ENCODE peak calls at places on chromosomes 12 and 14, in five cellular contexts. Q is fibroblast of pulmonary artery, K is astrocyte of the spinal cord, O is heart left ventricle, Z is body of pancreas. W is an unnamed sample.

GRCh38 chr14:89123215-89123614 is 293.8 kb downstream of the FOXN3 start:
- DNase-seq in Q (no peak), K (no peak), Z (no peak), O (no peak), W (no peak)

GRCh38 chr14:50139192-50139591 is 22.8 kb upstream of the VCPKMT start:
- DNase-seq in K (peak), O (no peak), Q (peak), Z (no peak), W (no peak)

GRCh38 chr14:81625343-81625742 is 91.7 kb upstream of the SEL1L start:
- DNase-seq in Z (no peak), O (no peak), Q (peak), K (no peak), W (peak)

GRCh38 chr12:94750891-94751290 is 100.5 kb upstream of the TMCC3 start:
- DNase-seq in Q (no peak), Z (no peak), K (no peak), O (no peak), W (no peak)

GRCh38 chr12:52828156-52829090 is 5.7 kb downstream of the KRT79 start:
- DNase-seq in K (no peak), Q (peak), Z (no peak), O (no peak), W (no peak)

GRCh38 chr14:93033983-93034670 is 81.6 kb downstream of the ITPK1 start:
- DNase-seq in Z (no peak), O (no peak), K (no peak), Q (no peak), W (no peak)

GRCh38 chr14:32509632-32510187 is 180.6 kb downstream of the AKAP6 start:
- DNase-seq in Q (peak), Z (peak), O (no peak), K (peak), W (peak)

GRCh38 chr12:55789893-55790292 is 27.6 kb downstream of the SARNP start:
- DNase-seq in O (no peak), K (no peak), Q (no peak), Z (no peak), W (no peak)

GRCh38 chr14:31930493-31931225 is 146.4 kb upstream of the ARHGAP5 start:
- DNase-seq in Z (no peak), O (no peak), K (peak), Q (peak), W (no peak)

GRCh38 chr12:69516950-69517349 is 46.8 kb downstream of the FRS2 start:
- DNase-seq in K (no peak), Q (no peak), Z (no peak), O (no peak), W (no peak)

GRCh38 chr12:93786669-93787397 is 109.7 kb downstream of the CRADD start:
- DNase-seq in Q (no peak), Z (no peak), K (peak), O (no peak), W (no peak)

GRCh38 chr14:30389134-30389900 is 169.6 kb upstream of the G2E3 start:
- DNase-seq in Z (peak), K (peak), Q (no peak), O (no peak), W (no peak)

GRCh38 chr12:40226652-40227051 is 1.9 kb downstream of the LRRK2 start:
- DNase-seq in Q (peak), K (peak), Z (peak), O (no peak), W (no peak)

GRCh38 chr12:113152835-113153814 is 3.6 kb downstream of the CFAP73 start:
- DNase-seq in Q (peak), K (peak), Z (peak), O (peak), W (peak)

GRCh38 chr12:108633081-108633533 is 587 bp downstream of the SELPLG start:
- DNase-seq in Q (no peak), Z (no peak), O (no peak), K (no peak), W (no peak)

GRCh38 chr14:95008445-95009217 is 148.7 kb downstream of the DICER1 start:
- DNase-seq in O (no peak), Q (no peak), Z (no peak), K (no peak), W (no peak)

GRCh38 chr14:36227802-36228201 is 51.3 kb upstream of the PTCSC3 start:
- DNase-seq in Q (no peak), O (no peak), K (peak), Z (no peak), W (no peak)

GRCh38 chr12:56629459-56630179 is 507 bp downstream of the BAZ2A start:
- DNase-seq in K (peak), O (no peak), Q (no peak), Z (peak), W (no peak)

GRCh38 chr14:104385189-104386135 is 194.1 kb upstream of the C14orf180 start:
- DNase-seq in Q (no peak), O (peak), K (no peak), Z (no peak), W (no peak)

GRCh38 chr12:78181544-78182162 is 351.0 kb downstream of the NAV3 start:
- DNase-seq in Z (no peak), Q (peak), O (no peak), K (peak), W (peak)

GRCh38 chr14:103856105-103856504 is 8.7 kb upstream of the PPP1R13B start:
- DNase-seq in K (no peak), Z (no peak), Q (no peak), O (no peak), W (no peak)

GRCh38 chr12:67637718-67638117 is 10.8 kb upstream of the DYRK2 start:
- DNase-seq in Z (no peak), Q (no peak), O (no peak), K (no peak), W (no peak)

GRCh38 chr14:30108975-30109700 is 181.5 kb upstream of the PRKD1 start:
- DNase-seq in K (no peak), O (no peak), Z (no peak), Q (no peak), W (no peak)

GRCh38 chr12:112130461-112130998 is 5.2 kb downstream of the TRAFD1 start:
- DNase-seq in K (peak), Z (no peak), O (no peak), Q (no peak), W (no peak)

GRCh38 chr12:47704719-47705118 is 1.1 kb downstream of the RPAP3 start:
- DNase-seq in Z (no peak), K (no peak), Q (no peak), O (no peak), W (no peak)

GRCh38 chr12:82517808-82518207 is 159.5 kb downstream of the METTL25 start:
- DNase-seq in K (no peak), Q (no peak), Z (no peak), O (no peak), W (no peak)

GRCh38 chr14:34693228-34693939 is 21.0 kb downstream of the CFL2 start:
- DNase-seq in O (no peak), Z (peak), Q (no peak), K (no peak), W (no peak)

GRCh38 chr14:20986811-20987210 is 3.0 kb upstream of the METTL17 start:
- DNase-seq in Z (no peak), K (peak), Q (peak), O (no peak), W (no peak)

GRCh38 chr12:31728289-31728916 is 418 bp downstream of the AMN1 start:
- DNase-seq in K (no peak), Q (no peak), O (no peak), Z (peak), W (no peak)

GRCh38 chr12:188910-189621 is 24.9 kb downstream of the SLC6A12 start:
- DNase-seq in K (peak), O (peak), Z (peak), Q (peak), W (no peak)

GRCh38 chr12:66707002-66707697 is 28.3 kb upstream of the GRIP1 start:
- DNase-seq in K (no peak), O (no peak), Z (no peak), Q (no peak), W (no peak)

GRCh38 chr14:75369506-75369905 is 58.3 kb upstream of the JDP2 start:
- DNase-seq in Q (no peak), K (no peak), O (no peak), Z (no peak), W (no peak)

GRCh38 chr12:39798429-39798828 is 178.8 kb upstream of the ABCD2 start:
- DNase-seq in Q (no peak), Z (no peak), K (no peak), O (no peak), W (no peak)

GRCh38 chr12:99959549-99960170 is 25.1 kb downstream of the ANKS1B start:
- DNase-seq in Q (peak), O (no peak), Z (no peak), K (peak), W (peak)

GRCh38 chr14:55245657-55246268 is 25.5 kb upstream of the FBXO34 start:
- DNase-seq in Q (peak), K (peak), O (no peak), Z (peak), W (no peak)

GRCh38 chr14:59346796-59347510 is 118.2 kb downstream of the GPR135 start:
- DNase-seq in Q (peak), K (no peak), O (no peak), Z (no peak), W (no peak)

GRCh38 chr12:65825573-65826512 is 1.6 kb downstream of the HMGA2 start:
- DNase-seq in Z (peak), K (no peak), Q (peak), O (peak), W (no peak)

GRCh38 chr12:25980035-25980434 is 21.6 kb downstream of the RASSF8 start:
- DNase-seq in K (no peak), O (no peak), Z (no peak), Q (no peak), W (no peak)

GRCh38 chr12:120138366-120138765 is 21.8 kb upstream of the RAB35 start:
- DNase-seq in O (no peak), Z (no peak), K (no peak), Q (no peak), W (no peak)

GRCh38 chr14:33568935-33569579 is 381.8 kb downstream of the EGLN3 start:
- DNase-seq in K (peak), O (no peak), Q (peak), Z (no peak), W (no peak)
- TF ChIP-seq CTCF in K (no peak), O (no peak), Q (no peak), Z (no peak), W (no peak)

GRCh38 chr14:23154876-23155587 is 28.4 kb downstream of the SLC7A8 start:
- DNase-seq in Q (peak), Z (peak), O (peak), K (peak), W (peak)
- H3K4me3 ChIP-seq in Q (peak), Z (no peak), O (peak), K (no peak), W (no peak)

GRCh38 chr14:69876848-69877306 is 2.3 kb upstream of the SMOC1 start:
- DNase-seq in Q (no peak), Z (peak), K (no peak), O (no peak), W (no peak)

GRCh38 chr14:69878251-69878650 is 965 bp upstream of the SMOC1 start:
- DNase-seq in Q (no peak), K (no peak), Z (no peak), O (no peak), W (no peak)

GRCh38 chr14:69879175-69880047 is at the start of gene SMOC1:
- DNase-seq in Z (peak), O (no peak), K (peak), Q (peak), W (no peak)

GRCh38 chr14:69876221-69876847 is 2.9 kb upstream of the SMOC1 start:
- DNase-seq in Q (no peak), O (no peak), Z (no peak), K (no peak), W (no peak)

GRCh38 chr14:69877492-69877891 is 1.7 kb upstream of the SMOC1 start:
- DNase-seq in K (peak), Q (peak), O (no peak), Z (no peak), W (no peak)
- TF ChIP-seq CTCF in K (peak), Q (peak), O (peak), Z (peak), W (peak)

DNA sequence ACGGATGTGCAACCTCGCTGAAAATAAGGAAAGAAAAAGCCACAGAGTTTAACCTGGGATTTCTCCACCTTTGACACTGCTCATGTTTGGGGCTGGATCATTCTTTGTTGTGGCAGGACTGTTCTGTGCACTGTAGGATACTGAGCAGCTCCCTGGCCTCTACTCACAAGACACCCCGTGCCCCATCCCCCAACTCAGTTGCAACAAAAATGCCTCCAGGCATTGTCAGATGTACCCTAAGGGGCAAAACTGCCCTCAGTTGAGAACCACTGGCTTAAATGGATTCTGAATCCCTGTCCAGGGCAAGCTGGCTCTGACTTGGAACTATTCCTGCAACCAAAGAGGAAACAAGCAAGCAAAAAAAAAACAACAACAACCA is 2.1 kb downstream of the GLTP start:
- DNase-seq in Q (no peak), O (no peak), K (no peak), Z (no peak), W (no peak)
- H3K4me3 ChIP-seq in Q (no peak), O (no peak), K (no peak), Z (no peak), W (no peak)

GRCh38 chr12:15011162-15011561 is 38.3 kb downstream of the PDE6H start:
- DNase-seq in Q (no peak), O (no peak), K (no peak), Z (no peak), W (no peak)
- TF ChIP-seq CTCF in Q (peak), O (no peak), K (peak), Z (no peak), W (no peak)

GRCh38 chr12:6725350-6725749 is 1.5 kb downstream of the COPS7A start:
- DNase-seq in Q (no peak), Z (no peak), K (no peak), O (no peak), W (no peak)
- H3K4me3 ChIP-seq in Q (no peak), Z (no peak), K (no peak), O (no peak), W (no peak)

DNA sequence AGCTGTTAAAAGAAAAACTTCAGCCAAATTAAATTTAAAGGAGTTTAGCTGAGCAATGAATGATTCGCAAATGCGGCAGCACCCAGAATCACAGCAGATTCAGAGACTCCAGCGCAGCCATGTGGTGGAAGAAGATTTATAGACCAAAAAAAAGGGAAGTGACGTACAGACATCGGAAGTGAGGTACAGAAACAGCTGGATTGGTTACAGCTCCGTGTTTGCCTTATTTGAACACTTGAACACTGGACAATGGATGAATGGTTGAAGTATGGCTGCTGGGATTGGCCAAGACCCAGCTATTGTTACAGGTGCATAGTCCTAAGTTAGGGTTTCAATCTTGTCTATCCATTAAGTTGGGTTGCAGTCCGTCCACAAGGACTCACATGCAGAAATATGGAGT is 42.6 kb downstream of the GALNT8 start:
- DNase-seq in K (no peak), O (no peak), Z (no peak), Q (no peak), W (no peak)
- TF ChIP-seq CTCF in K (no peak), O (no peak), Z (no peak), Q (no peak), W (no peak)

DNA sequence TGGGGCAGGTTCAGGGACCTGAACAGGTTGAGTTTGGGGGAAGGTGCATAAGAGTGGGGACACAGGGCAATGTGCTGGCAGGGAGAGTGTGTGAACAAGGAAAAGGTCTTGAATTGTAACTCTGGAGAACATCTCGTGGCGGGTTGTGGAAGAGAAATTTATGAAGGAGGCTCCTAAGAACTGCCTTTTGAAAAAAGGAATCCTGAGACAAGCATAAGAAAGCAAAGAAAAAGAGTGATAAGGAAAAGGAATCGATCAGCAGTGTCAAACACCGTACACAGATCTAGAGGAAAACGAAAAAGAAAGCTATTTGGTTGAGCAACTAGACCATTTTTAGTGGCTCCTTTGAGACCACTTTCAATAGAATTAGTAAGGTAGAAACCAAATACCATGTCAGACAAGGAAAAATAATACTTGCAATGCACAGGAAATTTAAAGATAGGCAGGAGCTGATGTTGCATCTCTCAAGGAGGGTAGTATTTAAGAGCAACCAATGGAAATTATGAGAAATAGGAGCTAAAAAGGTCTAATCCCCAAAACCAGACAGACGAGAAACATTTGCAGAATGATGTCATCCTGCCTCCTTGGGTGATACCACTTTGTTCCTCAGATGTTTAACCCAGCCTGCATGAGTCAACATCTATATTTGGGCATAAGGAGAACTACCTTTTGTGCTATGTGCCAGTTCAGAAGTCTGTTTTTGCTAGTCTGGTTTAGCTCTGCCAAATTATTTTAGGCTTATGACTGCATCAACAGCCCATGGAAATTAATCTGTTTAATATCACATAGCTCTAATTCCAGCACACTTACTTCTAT is 64.5 kb upstream of the STK38L start:
- DNase-seq in Z (peak), Q (peak), K (peak), O (no peak), W (peak)
- H3K4me3 ChIP-seq in Z (no peak), Q (no peak), K (no peak), O (no peak), W (no peak)

GRCh38 chr12:59372971-59373370 is 222.9 kb upstream of the SLC16A7 start:
- DNase-seq in K (peak), O (no peak), Z (peak), Q (no peak), W (no peak)
- TF ChIP-seq CTCF in K (peak), O (no peak), Z (no peak), Q (no peak), W (peak)

DNA sequence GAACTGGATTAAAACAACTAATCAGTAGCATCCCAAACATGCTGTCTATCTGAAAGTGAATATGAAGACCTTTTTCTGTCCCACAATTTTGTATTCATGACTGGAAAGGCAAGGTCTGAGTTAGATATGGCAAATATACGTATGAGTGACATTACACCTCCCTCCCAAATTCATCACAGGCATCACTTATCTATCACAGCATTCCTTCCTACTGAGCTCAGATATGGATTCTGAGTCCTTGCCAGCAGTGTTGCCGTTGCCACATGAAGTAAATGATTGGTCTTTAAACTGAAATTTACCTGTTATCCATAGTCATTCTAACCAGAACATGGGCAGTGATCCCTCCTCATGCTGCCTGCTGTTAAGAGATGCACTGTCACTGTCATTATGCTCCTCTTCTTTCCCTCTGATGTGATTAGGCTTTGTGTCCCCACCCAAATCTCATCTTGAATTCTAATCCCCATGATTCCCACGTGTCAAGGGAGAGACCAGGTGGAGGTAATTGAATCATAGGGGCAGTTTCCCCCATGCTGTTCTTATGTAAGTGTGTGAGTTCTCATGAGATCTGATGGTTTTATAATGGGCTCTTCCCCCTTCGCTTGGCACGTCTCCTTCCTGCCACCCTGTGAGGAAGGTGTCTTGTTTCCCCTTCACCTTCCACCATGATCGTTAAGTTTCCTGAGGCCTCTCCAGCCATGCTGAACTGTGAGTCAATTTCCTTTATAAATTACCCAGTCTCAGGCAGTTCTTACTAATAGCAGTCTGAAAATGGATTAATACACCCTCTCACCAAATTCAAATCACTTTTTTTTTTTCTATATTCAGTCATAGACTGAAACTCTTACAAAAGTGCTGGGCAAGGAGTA is 288.4 kb downstream of the NUAK1 start:
- DNase-seq in Z (no peak), O (no peak), K (no peak), Q (peak), W (no peak)
- H3K4me3 ChIP-seq in Z (no peak), O (no peak), K (no peak), Q (no peak), W (no peak)